ENCODE peak calls at places on chromosomes 3 and 15, in five cellular contexts. Y is heart right ventricle, U is HL-60, P is BJ, L is tibial nerve. N is an unnamed sample.

GRCh38 chr3:30193625-30194044 is 412.8 kb upstream of the TGFBR2 start:
- DNase-seq in Y (no peak), U (peak; percentile 28), P (no peak), L (no peak), N (no peak)

GRCh38 chr3:43319364-43319763 is 33.0 kb downstream of the SNRK start:
- DNase-seq in Y (peak; percentile 24), U (no peak), P (no peak), L (no peak), N (no peak)

GRCh38 chr3:128499724-128500275 is 6.8 kb upstream of the GATA2 start:
- DNase-seq in Y (no peak), U (no peak), P (no peak), L (no peak), N (no peak)

GRCh38 chr3:49489247-49489646 is 19.2 kb downstream of the DAG1 start:
- DNase-seq in Y (no peak), U (no peak), P (no peak), L (no peak), N (no peak)

GRCh38 chr3:31958721-31959152 is 22.3 kb downstream of the OSBPL10 start:
- DNase-seq in Y (no peak), U (no peak), P (no peak), L (no peak), N (no peak)

GRCh38 chr15:89662893-89663673 is 7.8 kb upstream of the KIF7 start:
- DNase-seq in Y (peak; percentile 60), U (no peak), P (peak; percentile 83), L (peak; percentile 60), N (peak; percentile 69)

GRCh38 chr15:34456658-34457057 is 19.1 kb upstream of the GOLGA8A start:
- DNase-seq in Y (no peak), U (no peak), P (no peak), L (no peak), N (no peak)

GRCh38 chr3:123140591-123140990 is 61.2 kb upstream of the SEC22A start:
- DNase-seq in Y (no peak), U (no peak), P (no peak), L (no peak), N (no peak)

GRCh38 chr3:109685084-109686079 is 348.0 kb upstream of the DPPA4 start:
- DNase-seq in Y (peak; percentile 55), U (no peak), P (peak; percentile 90), L (peak; percentile 33), N (peak; percentile 90)

GRCh38 chr3:4948395-4948794 is 30.8 kb upstream of the BHLHE40 start:
- DNase-seq in Y (no peak), U (no peak), P (peak; percentile 5), L (no peak), N (no peak)

GRCh38 chr3:30347679-30348216 is 258.7 kb upstream of the TGFBR2 start:
- DNase-seq in Y (no peak), U (no peak), P (peak; percentile 62), L (no peak), N (peak; percentile 69)

GRCh38 chr3:31455524-31455923 is 77.2 kb upstream of the STT3B start:
- DNase-seq in Y (no peak), U (no peak), P (no peak), L (no peak), N (no peak)

GRCh38 chr3:98555025-98555379 is 23.2 kb downstream of the GPR15 start:
- DNase-seq in Y (no peak), U (no peak), P (no peak), L (no peak), N (no peak)

GRCh38 chr15:33243393-33243792 is 48.9 kb upstream of the FMN1 start:
- DNase-seq in Y (no peak), U (no peak), P (no peak), L (no peak), N (no peak)

GRCh38 chr3:115922681-115923347 is 299.5 kb downstream of the GAP43 start:
- DNase-seq in Y (no peak), U (no peak), P (no peak), L (no peak), N (peak; percentile 4)

GRCh38 chr15:101047301-101047781 is 128.2 kb downstream of the LRRK1 start:
- DNase-seq in Y (no peak), U (no peak), P (no peak), L (no peak), N (no peak)

GRCh38 chr3:4943553-4943952 is 35.7 kb upstream of the BHLHE40 start:
- DNase-seq in Y (no peak), U (no peak), P (no peak), L (no peak), N (no peak)

GRCh38 chr3:16071246-16071645 is 103.2 kb upstream of the GALNT15 start:
- DNase-seq in Y (no peak), U (no peak), P (no peak), L (no peak), N (no peak)

GRCh38 chr15:38085931-38086562 is 151.6 kb downstream of the TMCO5A start:
- DNase-seq in Y (no peak), U (peak; percentile 18), P (peak; percentile 57), L (no peak), N (no peak)

GRCh38 chr3:48594431-48595049 is 589 bp downstream of the COL7A1 start:
- DNase-seq in Y (no peak), U (no peak), P (no peak), L (no peak), N (no peak)

GRCh38 chr3:80244390-80244789 is 476.6 kb upstream of the ROBO1 start:
- DNase-seq in Y (peak; percentile 8), U (no peak), P (peak; percentile 4), L (no peak), N (no peak)

GRCh38 chr3:197010556-197011351 is 18.9 kb downstream of the MELTF start:
- DNase-seq in Y (peak; percentile 50), U (no peak), P (no peak), L (no peak), N (no peak)

GRCh38 chr15:85298366-85298765 is 82.0 kb upstream of the AKAP13 start:
- DNase-seq in Y (no peak), U (no peak), P (no peak), L (no peak), N (no peak)

GRCh38 chr3:27669505-27670085 is 52.5 kb downstream of the EOMES start:
- DNase-seq in Y (no peak), U (no peak), P (no peak), L (no peak), N (no peak)

GRCh38 chr3:157810924-157811718 is 295.1 kb downstream of the SHOX2 start:
- DNase-seq in Y (no peak), U (no peak), P (no peak), L (no peak), N (no peak)

GRCh38 chr3:36309092-36309491 is 71.2 kb upstream of the STAC start:
- DNase-seq in Y (no peak), U (no peak), P (no peak), L (no peak), N (no peak)

GRCh38 chr3:36317915-36318314 is 62.4 kb upstream of the STAC start:
- DNase-seq in Y (no peak), U (no peak), P (no peak), L (no peak), N (no peak)

GRCh38 chr3:36312351-36312750 is 68.0 kb upstream of the STAC start:
- DNase-seq in Y (no peak), U (no peak), P (no peak), L (no peak), N (no peak)
- H3K4me3 ChIP-seq in Y (no peak overlapping the region), U (no peak overlapping the region), P (no peak overlapping the region), L (no peak overlapping the region), N (no peak overlapping the region)

DNA sequence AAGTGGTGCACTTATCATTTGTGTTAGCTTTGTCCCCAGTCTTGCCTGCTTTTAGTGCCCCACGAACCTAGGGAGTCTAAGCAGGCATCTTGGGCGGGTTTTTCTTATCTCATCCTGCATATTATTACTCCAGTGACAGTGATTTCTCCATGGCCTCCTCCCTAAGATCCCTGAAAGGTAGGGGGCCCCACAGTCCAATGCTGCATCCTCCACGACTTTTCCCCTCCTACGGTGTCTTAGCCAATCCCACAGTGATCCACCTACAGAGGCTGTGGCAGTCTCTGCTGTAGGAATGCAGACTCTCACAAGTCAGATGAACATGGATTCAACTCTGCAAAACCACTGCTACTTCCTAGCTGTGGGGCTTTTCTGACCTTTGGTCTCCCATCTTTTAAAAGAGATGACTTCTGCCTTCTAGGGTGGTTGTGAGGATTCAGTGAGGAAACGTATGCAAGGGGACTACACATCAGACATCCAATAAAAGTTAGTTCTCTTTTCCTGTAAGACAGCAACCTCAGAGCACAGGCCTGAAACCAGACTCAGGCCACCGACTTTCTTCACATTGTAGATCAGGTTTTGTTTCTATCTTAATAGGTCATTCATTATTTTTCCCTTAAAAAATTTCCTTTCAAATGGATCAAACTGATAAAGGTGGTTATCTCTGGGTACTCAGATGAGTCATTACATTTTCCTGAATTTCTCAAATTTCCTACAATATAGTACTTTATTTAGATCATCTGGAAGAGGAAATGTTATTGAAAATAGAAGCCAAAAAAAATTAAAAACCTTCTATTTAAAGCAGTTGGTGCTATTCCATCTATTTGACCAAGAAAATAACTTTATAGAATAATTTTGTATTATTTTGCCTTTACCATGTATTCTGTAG is 23.2 kb downstream of the ILDR1 start:
- DNase-seq in Y (no peak), U (no peak), P (no peak), L (no peak), N (no peak)
- TF ChIP-seq CTCF in Y (no peak), U (no peak), P (no peak), L (no peak), N (no peak)

GRCh38 chr15:70876011-70876410 is 16.2 kb downstream of the THAP10 start:
- DNase-seq in Y (no peak), U (no peak), P (no peak), L (no peak), N (no peak)

GRCh38 chr15:70875001-70875782 is 17.0 kb downstream of the THAP10 start:
- DNase-seq in Y (no peak), U (no peak), P (no peak), L (no peak), N (no peak)

GRCh38 chr15:70876683-70877082 is 15.6 kb downstream of the THAP10 start:
- DNase-seq in Y (no peak), U (no peak), P (no peak), L (no peak), N (no peak)

GRCh38 chr15:70870066-70870465 is 16.1 kb upstream of the LARP6 start:
- DNase-seq in Y (no peak), U (no peak), P (no peak), L (no peak), N (no peak)

GRCh38 chr15:70873232-70874054 is 18.8 kb downstream of the THAP10 start:
- DNase-seq in Y (no peak), U (no peak), P (no peak), L (no peak), N (no peak)
- H3K4me3 ChIP-seq in Y (no peak overlapping the region), U (no peak overlapping the region), P (no peak overlapping the region), L (no peak overlapping the region), N (no peak overlapping the region)

DNA sequence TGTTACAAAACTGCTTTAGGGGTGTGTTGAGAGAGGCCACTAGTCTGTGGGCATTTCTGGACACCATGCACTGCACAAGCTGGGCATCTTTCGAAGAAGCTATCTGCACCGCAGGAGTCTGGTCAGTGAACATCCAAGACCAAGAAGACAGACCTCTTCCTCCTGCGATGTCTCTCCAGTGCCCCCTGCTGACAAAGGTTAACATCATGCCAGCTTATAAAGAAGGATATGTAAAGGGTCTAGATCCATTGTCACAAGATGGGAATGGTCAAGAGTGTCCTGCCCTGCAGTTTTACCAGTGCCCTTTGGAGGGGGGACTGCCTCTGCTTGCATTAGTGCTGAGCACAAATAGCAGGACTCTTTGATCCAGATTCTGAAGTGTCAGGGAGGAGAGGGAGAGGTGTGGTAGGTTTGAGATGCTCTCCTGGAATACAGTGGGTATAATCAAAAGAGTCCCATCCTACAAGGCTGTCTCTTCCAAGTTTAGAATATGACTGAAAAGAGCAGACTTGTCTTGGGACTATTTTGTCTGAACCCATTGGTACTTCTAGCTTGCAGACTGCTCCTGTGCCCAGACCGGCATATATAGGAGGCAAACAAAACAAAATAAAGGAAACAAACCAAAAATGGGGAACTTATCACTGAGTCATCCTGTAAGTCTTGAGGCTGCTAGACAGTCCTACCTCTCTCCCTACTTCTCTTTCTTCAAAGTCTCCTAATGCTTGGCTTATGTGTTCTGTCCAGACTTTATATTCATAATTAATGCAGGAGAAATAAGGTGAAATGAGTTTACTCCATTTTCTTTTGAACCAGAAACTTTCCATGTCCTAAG is 266.5 kb downstream of the ZNF385D start:
- DNase-seq in Y (peak; percentile 11), U (no peak), P (no peak), L (no peak), N (no peak)
- TF ChIP-seq CTCF in Y (peak; percentile 69), U (peak; percentile 35), P (peak; percentile 84), L (no peak), N (peak; percentile 87)

N was measured in AG09309.